ENCODE peak calls at places on chromosomes 11 and 22, in eight cellular contexts. M is effector CD4-positive, alpha-beta T cell; U is H9; Y is fibroblast of the aortic adventitia; H is mucosa of gallbladder; I is SJSA1; V is DMS153; G is HS-27A. S is an unnamed sample.

GRCh38 chr11:13110929-13111812 is 102.1 kb downstream of the RASSF10 start:
- DNase-seq in G (no peak), U (no peak), M (no peak), I (no peak), V (peak), Y (peak), H (no peak), S (peak)

GRCh38 chr22:39312410-39312809 is 7.0 kb downstream of the RPL3 start:
- DNase-seq in V (no peak), I (no peak), G (no peak), M (no peak), H (no peak), Y (no peak), U (peak), S (no peak)

GRCh38 chr11:3745161-3745560 is 52.2 kb downstream of the NUP98 start:
- DNase-seq in I (no peak), M (no peak), V (peak), G (no peak), H (no peak), U (no peak), Y (no peak), S (peak)

GRCh38 chr11:71545405-71545966 is 2.7 kb upstream of the KRTAP5-9 start:
- DNase-seq in U (no peak), M (no peak), I (no peak), V (no peak), G (no peak), H (no peak), Y (no peak), S (no peak)

GRCh38 chr11:41245704-41246398 is 213.6 kb downstream of the LRRC4C start:
- DNase-seq in G (no peak), M (no peak), Y (no peak), V (no peak), H (no peak), U (peak), I (no peak), S (no peak)

GRCh38 chr11:58525037-58525614 is 17.2 kb upstream of the OR5B21 start:
- DNase-seq in I (no peak), Y (no peak), M (peak), V (no peak), H (no peak), U (no peak), G (no peak), S (no peak)

GRCh38 chr11:47691979-47692378 is 23.2 kb downstream of the AGBL2 start:
- DNase-seq in V (no peak), Y (no peak), M (no peak), U (no peak), H (no peak), G (no peak), I (no peak), S (no peak)

GRCh38 chr11:72079776-72080325 is 491 bp downstream of the NUMA1 start:
- DNase-seq in G (peak), U (no peak), M (no peak), H (peak), Y (peak), I (no peak), V (no peak), S (no peak)

GRCh38 chr11:47378011-47378835 is at the start of gene SPI1:
- DNase-seq in U (no peak), Y (no peak), V (no peak), M (no peak), H (peak), I (peak), G (no peak), S (no peak)

GRCh38 chr22:44802071-44802700 is 49.8 kb downstream of the ARHGAP8 start:
- DNase-seq in Y (no peak), G (no peak), U (no peak), M (no peak), H (no peak), I (no peak), V (no peak), S (no peak)

GRCh38 chr11:6611092-6612007 is 666 bp downstream of the TAF10 start:
- DNase-seq in U (peak), M (peak), H (no peak), V (no peak), Y (peak), I (no peak), G (no peak), S (no peak)

GRCh38 chr11:72783144-72783910 is 10.5 kb downstream of the STARD10 start:
- DNase-seq in G (no peak), I (no peak), M (no peak), H (no peak), V (no peak), U (no peak), Y (no peak), S (no peak)

GRCh38 chr11:62879554-62879953 is 1.1 kb upstream of the SLC3A2 start:
- DNase-seq in M (no peak), H (no peak), Y (peak), I (no peak), G (no peak), V (no peak), U (peak), S (no peak)

GRCh38 chr22:27997538-27997937 is 78.5 kb upstream of the PITPNB start:
- DNase-seq in G (peak), Y (peak), M (no peak), V (no peak), I (no peak), H (no peak), U (no peak), S (no peak)

GRCh38 chr22:23696326-23696851 is 5.6 kb downstream of the RGL4 start:
- DNase-seq in I (no peak), U (no peak), G (no peak), H (peak), Y (no peak), V (no peak), M (peak), S (no peak)

S was measured in renal cortical epithelial cell.